ENCODE peak calls at places on chromosomes 7 and 10, in six cellular contexts. C is endothelial cell, I is astrocyte of the spinal cord, J is WTC11, S is BJ, U is progenitor cell of endocrine pancreas. Y is an unnamed sample.

GRCh38 chr10:126421745-126422144 is 33.5 kb upstream of the ADAM12 start:
- DNase-seq in C (no peak), I (peak), J (no peak), S (peak), U (no peak), Y (no peak)

GRCh38 chr7:24668922-24669635 is 88.2 kb downstream of the GSDME start:
- DNase-seq in C (no peak), I (no peak), J (no peak), S (peak), U (no peak), Y (no peak)

GRCh38 chr7:155984609-155985405 is 172.5 kb upstream of the SHH start:
- DNase-seq in C (no peak), I (no peak), J (no peak), S (no peak), U (no peak), Y (no peak)

GRCh38 chr10:74628136-74628535 is 198.3 kb upstream of the KAT6B start:
- DNase-seq in C (no peak), I (no peak), J (no peak), S (no peak), U (no peak), Y (no peak)

GRCh38 chr7:15851201-15851600 is 164.7 kb upstream of the MEOX2 start:
- DNase-seq in C (no peak), I (no peak), J (no peak), S (no peak), U (no peak), Y (no peak)

GRCh38 chr10:121567569-121567968 is 30.7 kb downstream of the FGFR2 start:
- DNase-seq in C (no peak), I (no peak), J (no peak), S (no peak), U (no peak), Y (no peak)

GRCh38 chr10:97575101-97575668 is 2.6 kb downstream of the ANKRD2 start:
- DNase-seq in C (no peak), I (no peak), J (no peak), S (no peak), U (no peak), Y (no peak)

GRCh38 chr10:121393522-121393921 is 204.7 kb downstream of the FGFR2 start:
- DNase-seq in C (no peak), I (no peak), J (no peak), S (no peak), U (no peak), Y (no peak)

GRCh38 chr7:46752881-46753366 is 829.0 kb downstream of the TNS3 start:
- DNase-seq in C (no peak), I (peak), J (no peak), S (peak), U (no peak), Y (no peak)

GRCh38 chr7:137684776-137685175 is 162.0 kb downstream of the DGKI start:
- DNase-seq in C (no peak), I (no peak), J (no peak), S (no peak), U (no peak), Y (no peak)

GRCh38 chr7:127091620-127092019 is 161.1 kb downstream of the GRM8 start:
- DNase-seq in C (no peak), I (no peak), J (no peak), S (no peak), U (no peak), Y (no peak)

GRCh38 chr10:132122097-132122861 is 56.5 kb downstream of the JAKMIP3 start:
- DNase-seq in C (no peak), I (no peak), J (no peak), S (no peak), U (no peak), Y (no peak)

GRCh38 chr10:66180651-66181318 is 745.1 kb upstream of the LRRTM3 start:
- DNase-seq in C (peak), I (peak), J (no peak), S (peak), U (no peak), Y (peak)

GRCh38 chr7:112740667-112741066 is 49.5 kb downstream of the TMEM168 start:
- DNase-seq in C (no peak), I (no peak), J (no peak), S (no peak), U (no peak), Y (no peak)

GRCh38 chr7:27159278-27160146 is 3.0 kb upstream of the HOXA7 start:
- DNase-seq in C (no peak), I (peak), J (no peak), S (no peak), U (no peak), Y (no peak)

GRCh38 chr10:35421553-35422178 is 85.4 kb downstream of the CCNY start:
- DNase-seq in C (no peak), I (peak), J (no peak), S (peak), U (no peak), Y (no peak)

GRCh38 chr10:17199351-17199804 is 2.1 kb downstream of the TRDMT1 start:
- DNase-seq in C (no peak), I (peak), J (no peak), S (no peak), U (no peak), Y (no peak)

GRCh38 chr7:75565129-75565528 is 73.0 kb downstream of the SPDYE5 start:
- DNase-seq in C (no peak), I (peak), J (no peak), S (peak), U (no peak), Y (no peak)

GRCh38 chr10:112689327-112689726 is 242.3 kb downstream of the VTI1A start:
- DNase-seq in C (peak), I (no peak), J (peak), S (no peak), U (peak), Y (no peak)
- TF ChIP-seq CTCF in C (peak), I (peak), J (peak), S (peak), U (peak), Y (peak)

GRCh38 chr10:103622286-103622685 is 128.8 kb downstream of the NEURL1 start:
- DNase-seq in C (no peak), I (no peak), J (no peak), S (no peak), U (no peak), Y (no peak)
- TF ChIP-seq CTCF in C (no peak), I (no peak), J (no peak), S (no peak), U (no peak), Y (no peak)

GRCh38 chr7:83475403-83475802 is 173.5 kb downstream of the SEMA3E start:
- DNase-seq in C (peak), I (no peak), J (peak), S (no peak), U (no peak), Y (no peak)
- TF ChIP-seq CTCF in C (peak), I (peak), J (peak), S (peak), U (peak), Y (no peak)

GRCh38 chr7:17988858-17989257 is 38.8 kb downstream of the PRPS1L1 start:
- DNase-seq in C (no peak), I (no peak), J (no peak), S (no peak), U (no peak), Y (no peak)

GRCh38 chr7:17990761-17991160 is 36.9 kb downstream of the PRPS1L1 start:
- DNase-seq in C (no peak), I (no peak), J (no peak), S (no peak), U (no peak), Y (no peak)

GRCh38 chr7:17989546-17989945 is 38.1 kb downstream of the PRPS1L1 start:
- DNase-seq in C (no peak), I (peak), J (no peak), S (no peak), U (no peak), Y (no peak)

GRCh38 chr7:17994079-17994478 is 33.6 kb downstream of the PRPS1L1 start:
- DNase-seq in C (no peak), I (no peak), J (no peak), S (no peak), U (no peak), Y (no peak)

GRCh38 chr7:17991866-17992648 is 35.6 kb downstream of the PRPS1L1 start:
- DNase-seq in C (peak), I (no peak), J (peak), S (no peak), U (no peak), Y (no peak)
- TF ChIP-seq CTCF in C (peak), I (peak), J (peak), S (peak), U (no peak), Y (no peak)

DNA sequence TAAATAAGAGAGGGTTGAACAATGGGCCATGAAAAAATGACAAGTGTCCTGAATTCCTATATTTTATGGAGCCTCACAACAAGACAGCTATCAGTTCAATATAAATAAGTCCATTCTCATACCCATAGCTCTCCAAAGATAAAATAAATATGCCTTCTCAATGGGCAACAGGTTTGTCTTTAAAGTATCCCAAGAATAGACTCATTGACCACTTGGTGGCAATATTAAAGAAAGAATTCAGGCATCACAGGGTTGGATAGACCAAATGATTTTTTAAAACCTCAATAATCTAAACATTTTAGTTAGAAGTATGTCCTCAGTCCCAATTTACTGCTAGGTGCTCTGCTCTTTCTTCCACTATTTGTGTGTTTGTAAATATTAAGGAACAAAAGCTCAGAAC is 165.1 kb upstream of the WNT16 start:
- DNase-seq in C (no peak), I (no peak), J (no peak), S (no peak), U (no peak), Y (no peak)
- TF ChIP-seq CTCF in C (no peak), I (no peak), J (no peak), S (no peak), U (no peak), Y (no peak)

DNA sequence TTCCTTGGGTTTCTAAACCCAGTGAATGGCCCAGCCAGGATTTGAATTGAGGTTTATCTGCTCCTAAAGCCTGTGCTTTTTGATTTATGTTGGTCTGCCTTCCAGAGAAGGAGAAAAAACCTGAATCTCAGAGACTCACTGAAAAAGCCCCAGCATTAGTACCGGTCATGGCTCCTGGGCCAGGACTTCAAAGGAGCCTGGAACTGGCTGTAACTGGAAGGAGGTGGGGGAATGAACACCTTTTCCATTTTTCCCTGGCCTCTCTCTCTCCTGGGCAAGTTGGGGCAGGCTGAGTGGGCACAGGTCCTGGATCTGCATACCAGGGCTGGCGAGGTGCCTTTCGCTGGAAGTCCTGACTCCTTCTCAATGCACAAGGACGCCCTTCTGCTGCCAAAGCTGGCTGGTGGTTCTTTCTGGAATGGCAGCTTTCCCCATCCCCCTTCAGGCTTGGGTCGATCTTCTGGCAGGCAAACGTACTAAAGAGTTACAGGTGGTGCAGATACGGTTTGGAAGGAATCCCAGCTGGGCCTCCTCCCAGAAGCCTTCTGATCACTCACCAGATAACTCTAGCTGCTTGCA is 268.2 kb downstream of the PTEN start:
- DNase-seq in C (no peak), I (peak), J (peak), S (peak), U (no peak), Y (no peak)
- TF ChIP-seq CTCF in C (no peak), I (no peak), J (no peak), S (peak), U (no peak), Y (no peak)

GRCh38 chr10:82150123-82150900 is 275.3 kb downstream of the NRG3 start:
- DNase-seq in C (peak), I (no peak), J (peak), S (no peak), U (peak), Y (peak)
- TF ChIP-seq CTCF in C (peak), I (no peak), J (peak), S (peak), U (peak), Y (no peak)

Y was measured in GM20000.